ENCODE peak calls at places on chromosome 19, in nine cellular contexts. Y is keratinocyte; W is DMS 273 treated with DMSO at 0.1 percent for 48 hours; P is CD8-positive, alpha-beta memory T cell; F is nucleus accumbens; B is stimulated activated CD8-positive, alpha-beta memory T cell treated with anti-CD3 and anti-CD28 coated beads, Interleukin-12 subunit alpha, Interleukin-12 subunit beta, amount 100 ng/mL, for 4 hours; D is upper lobe of right lung; S is skeletal muscle cell; Q is central memory CD4-positive, alpha-beta T cell. I is an unnamed sample.

GRCh38 chr19:15488489-15489226 is 9.4 kb upstream of the PGLYRP2 start:
- DNase-seq in D (no peak), F (no peak), W (no peak), B (no peak), Q (no peak), Y (no peak), P (no peak), S (no peak), I (no peak)

GRCh38 chr19:10655457-10656312 is 1.5 kb downstream of the ILF3 start:
- DNase-seq in Y (no peak), B (no peak), F (no peak), Q (no peak), D (no peak), P (no peak), S (no peak), W (no peak), I (no peak)

GRCh38 chr19:42540071-42540553 is 11.8 kb upstream of the CEACAM1 start:
- DNase-seq in W (peak; percentile 53), B (no peak), F (no peak), P (no peak), S (no peak), Q (no peak), Y (no peak), D (peak; percentile 52), I (no peak)

GRCh38 chr19:13002970-13003540 is 7.8 kb downstream of the NFIX start:
- DNase-seq in Y (no peak), Q (no peak), F (no peak), S (no peak), W (no peak), D (no peak), B (no peak), P (no peak), I (no peak)

GRCh38 chr19:48510421-48511268 is 990 bp downstream of the LMTK3 start:
- DNase-seq in W (no peak), P (peak; percentile 63), F (peak; percentile 77), S (no peak), D (peak; percentile 75), Q (peak; percentile 69), B (peak; percentile 54), Y (no peak), I (peak; percentile 76)

GRCh38 chr19:35935911-35936737 is at the start of gene LRFN3:
- DNase-seq in Y (peak; percentile 19), B (peak; percentile 31), S (peak; percentile 26), F (peak; percentile 31), D (peak; percentile 85), W (peak; percentile 34), P (peak; percentile 19), Q (peak; percentile 27), I (peak; percentile 24)

GRCh38 chr19:45474941-45475516 is 7.2 kb downstream of the FOSB start:
- DNase-seq in S (no peak), Y (no peak), B (no peak), P (no peak), F (no peak), D (no peak), W (no peak), Q (no peak), I (peak; percentile 51)

GRCh38 chr19:43504426-43505185 is at the start of gene PHLDB3:
- DNase-seq in F (no peak), P (no peak), Q (no peak), S (no peak), Y (no peak), B (peak; percentile 35), W (no peak), D (peak; percentile 71), I (no peak)

GRCh38 chr19:49069026-49069425 is 3.5 kb downstream of the KCNA7 start:
- DNase-seq in Q (no peak), F (no peak), S (no peak), Y (no peak), W (no peak), D (no peak), B (no peak), P (no peak), I (no peak)

GRCh38 chr19:13234518-13234917 is 84.3 kb downstream of the IER2 start:
- DNase-seq in Y (no peak), D (peak; percentile 77), Q (peak; percentile 22), W (no peak), P (peak; percentile 38), F (no peak), S (no peak), B (peak; percentile 18), I (peak; percentile 57)

GRCh38 chr19:18364826-18365528 is 21.0 kb upstream of the GDF15 start:
- DNase-seq in P (no peak), S (peak; percentile 98), B (no peak), D (peak; percentile 86), W (peak; percentile 75), Q (no peak), Y (peak; percentile 53), F (no peak), I (no peak)

GRCh38 chr19:14096272-14096992 is 5.9 kb upstream of the SAMD1 start:
- DNase-seq in W (no peak), S (no peak), Y (no peak), P (no peak), F (no peak), D (no peak), B (no peak), Q (no peak), I (no peak)